ENCODE peak calls at places on chromosomes 12 and 14, in four cellular contexts. One of them, this sample, is unnamed.
A peak's percentile ranks its signal among the peaks of the same experiment; 100 is the strongest.

GRCh38 chr12:132506730-132507538 is 17.0 kb downstream of the FBRSL1 start:
- DNase-seq in stimulated activated naive B cell treated with anti-CD40 and anti-IgM and Interleukin-4, amounts not matched to agents 10 μg/mL and 1 μg/mL and 100 μg/mL, for 72 hours: peak; percentile 35
- DNase-seq in A549: no peak
- DNase-seq in GM13977: peak; percentile 80
- DNase-seq in this sample: peak; percentile 82

GRCh38 chr12:68158427-68158826 is 1.1 kb downstream of the IFNG start:
- DNase-seq in GM13977: peak; percentile 21
- DNase-seq in A549: no peak
- DNase-seq in stimulated activated naive B cell treated with anti-CD40 and anti-IgM and Interleukin-4, amounts not matched to agents 10 μg/mL and 1 μg/mL and 100 μg/mL, for 72 hours: no peak
- DNase-seq in this sample: no peak

GRCh38 chr14:103133213-103134140 is 10.2 kb downstream of the TNFAIP2 start:
- DNase-seq in A549: no peak
- DNase-seq in GM13977: no peak
- DNase-seq in stimulated activated naive B cell treated with anti-CD40 and anti-IgM and Interleukin-4, amounts not matched to agents 10 μg/mL and 1 μg/mL and 100 μg/mL, for 72 hours: no peak
- DNase-seq in this sample: no peak

GRCh38 chr12:27096420-27096819 is 14.0 kb upstream of the C12orf71 start:
- DNase-seq in GM13977: no peak
- DNase-seq in A549: no peak
- DNase-seq in stimulated activated naive B cell treated with anti-CD40 and anti-IgM and Interleukin-4, amounts not matched to agents 10 μg/mL and 1 μg/mL and 100 μg/mL, for 72 hours: no peak
- DNase-seq in this sample: no peak

GRCh38 chr12:52335598-52336262 is 14.5 kb upstream of the KRT83 start:
- DNase-seq in A549: no peak
- DNase-seq in GM13977: no peak
- DNase-seq in stimulated activated naive B cell treated with anti-CD40 and anti-IgM and Interleukin-4, amounts not matched to agents 10 μg/mL and 1 μg/mL and 100 μg/mL, for 72 hours: no peak
- DNase-seq in this sample: no peak

GRCh38 chr14:31024577-31025334 is 693 bp upstream of the AP4S1 start:
- DNase-seq in GM13977: no peak
- DNase-seq in stimulated activated naive B cell treated with anti-CD40 and anti-IgM and Interleukin-4, amounts not matched to agents 10 μg/mL and 1 μg/mL and 100 μg/mL, for 72 hours: no peak
- DNase-seq in A549: no peak
- DNase-seq in this sample: no peak

GRCh38 chr14:98886982-98887381 is 385.0 kb downstream of the BCL11B start:
- DNase-seq in stimulated activated naive B cell treated with anti-CD40 and anti-IgM and Interleukin-4, amounts not matched to agents 10 μg/mL and 1 μg/mL and 100 μg/mL, for 72 hours: no peak
- DNase-seq in GM13977: no peak
- DNase-seq in A549: no peak
- DNase-seq in this sample: no peak

GRCh38 chr14:105853089-105853906 is 326.9 kb downstream of the TMEM121 start:
- DNase-seq in stimulated activated naive B cell treated with anti-CD40 and anti-IgM and Interleukin-4, amounts not matched to agents 10 μg/mL and 1 μg/mL and 100 μg/mL, for 72 hours: no peak
- DNase-seq in GM13977: no peak
- DNase-seq in A549: no peak
- DNase-seq in this sample: no peak

GRCh38 chr12:108194585-108194984 is 65.5 kb downstream of the WSCD2 start:
- DNase-seq in stimulated activated naive B cell treated with anti-CD40 and anti-IgM and Interleukin-4, amounts not matched to agents 10 μg/mL and 1 μg/mL and 100 μg/mL, for 72 hours: no peak
- DNase-seq in A549: no peak
- DNase-seq in GM13977: no peak
- DNase-seq in this sample: no peak

GRCh38 chr14:49975286-49975685 is 82.4 kb downstream of the ARF6 start:
- DNase-seq in GM13977: no peak
- DNase-seq in A549: no peak
- DNase-seq in stimulated activated naive B cell treated with anti-CD40 and anti-IgM and Interleukin-4, amounts not matched to agents 10 μg/mL and 1 μg/mL and 100 μg/mL, for 72 hours: no peak
- DNase-seq in this sample: no peak

GRCh38 chr12:119940881-119941280 is 48.2 kb upstream of the BICDL1 start:
- DNase-seq in GM13977: no peak
- DNase-seq in stimulated activated naive B cell treated with anti-CD40 and anti-IgM and Interleukin-4, amounts not matched to agents 10 μg/mL and 1 μg/mL and 100 μg/mL, for 72 hours: no peak
- DNase-seq in A549: peak; percentile 92
- DNase-seq in this sample: no peak

GRCh38 chr12:96219700-96220206 is 25.6 kb downstream of the ELK3 start:
- DNase-seq in GM13977: no peak
- DNase-seq in A549: peak; percentile 99
- DNase-seq in stimulated activated naive B cell treated with anti-CD40 and anti-IgM and Interleukin-4, amounts not matched to agents 10 μg/mL and 1 μg/mL and 100 μg/mL, for 72 hours: no peak
- DNase-seq in this sample: no peak

GRCh38 chr14:105562713-105563346 is 36.4 kb downstream of the TMEM121 start:
- DNase-seq in stimulated activated naive B cell treated with anti-CD40 and anti-IgM and Interleukin-4, amounts not matched to agents 10 μg/mL and 1 μg/mL and 100 μg/mL, for 72 hours: no peak
- DNase-seq in GM13977: no peak
- DNase-seq in A549: no peak
- DNase-seq in this sample: no peak

GRCh38 chr12:1212529-1212928 is 221.5 kb downstream of the ERC1 start:
- DNase-seq in A549: no peak
- DNase-seq in stimulated activated naive B cell treated with anti-CD40 and anti-IgM and Interleukin-4, amounts not matched to agents 10 μg/mL and 1 μg/mL and 100 μg/mL, for 72 hours: no peak
- DNase-seq in GM13977: no peak
- DNase-seq in this sample: no peak

GRCh38 chr12:50934981-50935807 is 17.1 kb upstream of the HIGD1C start:
- DNase-seq in GM13977: no peak
- DNase-seq in stimulated activated naive B cell treated with anti-CD40 and anti-IgM and Interleukin-4, amounts not matched to agents 10 μg/mL and 1 μg/mL and 100 μg/mL, for 72 hours: no peak
- DNase-seq in A549: no peak
- DNase-seq in this sample: no peak

GRCh38 chr14:72906879-72907278 is 13.0 kb upstream of the DPF3 start:
- DNase-seq in A549: no peak
- DNase-seq in stimulated activated naive B cell treated with anti-CD40 and anti-IgM and Interleukin-4, amounts not matched to agents 10 μg/mL and 1 μg/mL and 100 μg/mL, for 72 hours: no peak
- DNase-seq in GM13977: no peak
- DNase-seq in this sample: no peak

GRCh38 chr12:125983784-125984510 is 918.7 kb downstream of the AACS start:
- DNase-seq in A549: no peak
- DNase-seq in GM13977: no peak
- DNase-seq in stimulated activated naive B cell treated with anti-CD40 and anti-IgM and Interleukin-4, amounts not matched to agents 10 μg/mL and 1 μg/mL and 100 μg/mL, for 72 hours: no peak
- DNase-seq in this sample: no peak

GRCh38 chr12:129629901-129630300 is 273.9 kb downstream of the TMEM132D start:
- DNase-seq in stimulated activated naive B cell treated with anti-CD40 and anti-IgM and Interleukin-4, amounts not matched to agents 10 μg/mL and 1 μg/mL and 100 μg/mL, for 72 hours: no peak
- DNase-seq in A549: no peak
- DNase-seq in GM13977: no peak
- DNase-seq in this sample: no peak

GRCh38 chr14:104972301-104973211 is 5.6 kb downstream of the AHNAK2 start:
- DNase-seq in A549: peak; percentile 79
- DNase-seq in stimulated activated naive B cell treated with anti-CD40 and anti-IgM and Interleukin-4, amounts not matched to agents 10 μg/mL and 1 μg/mL and 100 μg/mL, for 72 hours: no peak
- DNase-seq in GM13977: no peak
- DNase-seq in this sample: no peak

GRCh38 chr12:58458093-58458492 is 462.2 kb downstream of the LRIG3 start:
- DNase-seq in GM13977: no peak
- DNase-seq in A549: no peak
- DNase-seq in stimulated activated naive B cell treated with anti-CD40 and anti-IgM and Interleukin-4, amounts not matched to agents 10 μg/mL and 1 μg/mL and 100 μg/mL, for 72 hours: no peak
- DNase-seq in this sample: no peak

GRCh38 chr14:31768355-31768754 is 207.2 kb downstream of the NUBPL start:
- DNase-seq in GM13977: no peak
- DNase-seq in stimulated activated naive B cell treated with anti-CD40 and anti-IgM and Interleukin-4, amounts not matched to agents 10 μg/mL and 1 μg/mL and 100 μg/mL, for 72 hours: no peak
- DNase-seq in A549: no peak
- DNase-seq in this sample: no peak

GRCh38 chr12:95200128-95200973 is 16.9 kb downstream of the FGD6 start:
- DNase-seq in A549: no peak
- DNase-seq in stimulated activated naive B cell treated with anti-CD40 and anti-IgM and Interleukin-4, amounts not matched to agents 10 μg/mL and 1 μg/mL and 100 μg/mL, for 72 hours: no peak
- DNase-seq in GM13977: no peak
- DNase-seq in this sample: no peak

GRCh38 chr14:96407980-96408570 is 16.1 kb downstream of the AK7 start:
- DNase-seq in GM13977: no peak
- DNase-seq in stimulated activated naive B cell treated with anti-CD40 and anti-IgM and Interleukin-4, amounts not matched to agents 10 μg/mL and 1 μg/mL and 100 μg/mL, for 72 hours: no peak
- DNase-seq in A549: no peak
- DNase-seq in this sample: no peak

GRCh38 chr14:83287300-83287699 is 1753.6 kb upstream of the SEL1L start:
- DNase-seq in stimulated activated naive B cell treated with anti-CD40 and anti-IgM and Interleukin-4, amounts not matched to agents 10 μg/mL and 1 μg/mL and 100 μg/mL, for 72 hours: no peak
- DNase-seq in A549: no peak
- DNase-seq in GM13977: no peak
- DNase-seq in this sample: no peak

GRCh38 chr12:56193025-56193578 is 3.8 kb upstream of the SMARCC2 start:
- DNase-seq in GM13977: peak; percentile 82
- DNase-seq in stimulated activated naive B cell treated with anti-CD40 and anti-IgM and Interleukin-4, amounts not matched to agents 10 μg/mL and 1 μg/mL and 100 μg/mL, for 72 hours: peak; percentile 61
- DNase-seq in A549: peak; percentile 79
- DNase-seq in this sample: peak; percentile 43

GRCh38 chr14:24694680-24695079 is 60.7 kb upstream of the GZMB start:
- DNase-seq in stimulated activated naive B cell treated with anti-CD40 and anti-IgM and Interleukin-4, amounts not matched to agents 10 μg/mL and 1 μg/mL and 100 μg/mL, for 72 hours: no peak
- DNase-seq in A549: no peak
- DNase-seq in GM13977: no peak
- DNase-seq in this sample: no peak

GRCh38 chr12:47033081-47033480 is 46.3 kb upstream of the PCED1B start:
- DNase-seq in A549: no peak
- DNase-seq in stimulated activated naive B cell treated with anti-CD40 and anti-IgM and Interleukin-4, amounts not matched to agents 10 μg/mL and 1 μg/mL and 100 μg/mL, for 72 hours: no peak
- DNase-seq in GM13977: no peak
- DNase-seq in this sample: no peak

GRCh38 chr14:51006781-51007211 is 62.5 kb upstream of the PYGL start:
- DNase-seq in A549: peak; percentile 21
- DNase-seq in GM13977: no peak
- DNase-seq in stimulated activated naive B cell treated with anti-CD40 and anti-IgM and Interleukin-4, amounts not matched to agents 10 μg/mL and 1 μg/mL and 100 μg/mL, for 72 hours: no peak
- DNase-seq in this sample: no peak

GRCh38 chr14:54798465-54799124 is 104.0 kb downstream of the GCH1 start:
- DNase-seq in A549: no peak
- DNase-seq in GM13977: no peak
- DNase-seq in stimulated activated naive B cell treated with anti-CD40 and anti-IgM and Interleukin-4, amounts not matched to agents 10 μg/mL and 1 μg/mL and 100 μg/mL, for 72 hours: no peak
- DNase-seq in this sample: no peak

This sample was measured in GM12892.